ENCODE peak calls at places on chromosomes 12 and 14, in ten cellular contexts. A, L, G, J, V, H, Z, X, B and S are unnamed samples.

GRCh38 chr12:63945777-63946176 is 101.3 kb downstream of the SRGAP1 start:
- DNase-seq in A (no peak), L (no peak), G (no peak), J (no peak), V (no peak), H (no peak), Z (no peak), X (no peak), B (no peak), S (no peak)

GRCh38 chr14:100438678-100439592 is 115.8 kb downstream of the SLC25A47 start:
- DNase-seq in A (no peak), L (peak), G (peak), J (no peak), V (no peak), H (no peak), Z (no peak), X (no peak), B (no peak), S (no peak)

GRCh38 chr12:30739020-30739419 is 15.7 kb downstream of the CAPRIN2 start:
- DNase-seq in A (no peak), L (no peak), G (no peak), J (no peak), V (no peak), H (no peak), Z (no peak), X (no peak), B (no peak), S (no peak)

GRCh38 chr12:45591635-45592034 is 137.9 kb upstream of the ARID2 start:
- DNase-seq in A (no peak), L (no peak), G (no peak), J (no peak), V (no peak), H (no peak), Z (no peak), X (no peak), B (no peak), S (no peak)

GRCh38 chr14:56855891-56856461 is 45.7 kb upstream of the OTX2 start:
- DNase-seq in A (no peak), L (no peak), G (no peak), J (no peak), V (no peak), H (peak), Z (no peak), X (no peak), B (no peak), S (no peak)

GRCh38 chr12:126663304-126664094 is 1598.3 kb downstream of the AACS start:
- DNase-seq in A (no peak), L (no peak), G (no peak), J (peak), V (no peak), H (peak), Z (no peak), X (no peak), B (no peak), S (no peak)

GRCh38 chr12:51127050-51127729 is 43.8 kb upstream of the CSRNP2 start:
- DNase-seq in A (no peak), L (peak), G (no peak), J (no peak), V (no peak), H (no peak), Z (no peak), X (no peak), B (no peak), S (no peak)

GRCh38 chr14:89378119-89378518 is 38.9 kb downstream of the FOXN3 start:
- DNase-seq in A (no peak), L (peak), G (no peak), J (peak), V (peak), H (no peak), Z (no peak), X (no peak), B (no peak), S (no peak)

GRCh38 chr12:12265571-12266388 is 1.1 kb downstream of the LRP6 start:
- DNase-seq in A (no peak), L (peak), G (no peak), J (peak), V (no peak), H (peak), Z (no peak), X (no peak), B (no peak), S (no peak)

DNA sequence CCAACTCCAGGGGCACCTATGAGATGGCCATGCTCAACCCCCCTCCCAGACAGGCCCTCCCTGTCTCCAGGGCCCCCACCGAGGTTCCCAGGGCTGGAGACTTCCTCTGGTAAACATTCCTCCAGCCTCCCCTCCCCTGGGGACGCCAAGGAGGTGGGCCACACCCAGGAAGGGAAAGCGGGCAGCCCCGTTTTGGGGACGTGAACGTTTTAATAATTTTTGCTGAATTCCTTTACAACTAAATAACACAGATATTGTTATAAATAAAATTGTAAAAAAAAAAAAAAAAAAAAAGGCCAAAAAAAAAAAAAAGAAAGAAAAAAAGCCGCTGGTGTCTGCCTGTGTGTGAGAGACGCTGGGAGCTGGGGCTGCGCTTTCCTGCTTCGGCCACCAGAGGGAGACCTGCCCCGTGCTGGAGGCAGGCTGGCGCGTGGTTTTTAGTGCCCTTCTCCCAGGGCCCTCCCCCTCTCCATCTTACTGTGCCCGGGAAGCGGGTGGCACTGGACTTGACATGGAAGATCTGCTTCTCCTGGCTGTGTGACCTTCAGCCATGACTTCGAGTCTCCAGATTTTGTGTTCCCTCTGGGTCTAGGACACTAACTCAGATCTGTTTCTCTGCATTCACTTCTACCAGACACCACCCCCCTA is 3.4 kb upstream of the NXPH4 start:
- DNase-seq in A (peak), L (peak), G (peak), J (peak), V (peak), H (peak), Z (peak), X (peak), B (peak), S (no peak)
- TF ChIP-seq CTCF in A (peak), L (peak), G (peak), J (peak), V (peak), H (peak), Z (peak), X (peak), B (peak), S (peak)

GRCh38 chr14:57962293-57962996 is 96.6 kb upstream of the SLC35F4 start:
- DNase-seq in A (no peak), L (no peak), G (no peak), J (peak), V (no peak), H (peak), Z (no peak), X (no peak), B (no peak), S (no peak)
- TF ChIP-seq CTCF in A (no peak), L (no peak), G (no peak), J (no peak), V (no peak), H (no peak), Z (no peak), X (no peak), B (no peak), S (peak)

GRCh38 chr14:61148742-61149350 is 132.3 kb downstream of the TMEM30B start:
- DNase-seq in A (no peak), L (no peak), G (no peak), J (no peak), V (no peak), H (no peak), Z (no peak), X (no peak), B (no peak), S (no peak)

GRCh38 chr14:61145903-61146411 is 135.2 kb downstream of the TMEM30B start:
- DNase-seq in A (no peak), L (peak), G (no peak), J (no peak), V (no peak), H (no peak), Z (no peak), X (peak), B (no peak), S (no peak)

GRCh38 chr14:61146896-61147295 is 134.2 kb downstream of the TMEM30B start:
- DNase-seq in A (no peak), L (no peak), G (no peak), J (no peak), V (no peak), H (no peak), Z (no peak), X (no peak), B (no peak), S (no peak)

GRCh38 chr14:61147898-61148549 is 133.1 kb downstream of the TMEM30B start:
- DNase-seq in A (peak), L (peak), G (peak), J (no peak), V (no peak), H (no peak), Z (no peak), X (peak), B (no peak), S (no peak)

GRCh38 chr14:61147369-61147897 is 133.7 kb downstream of the TMEM30B start:
- DNase-seq in A (no peak), L (peak), G (no peak), J (no peak), V (no peak), H (no peak), Z (no peak), X (no peak), B (no peak), S (no peak)
- TF ChIP-seq CTCF in A (no peak), L (no peak), G (no peak), J (no peak), V (no peak), H (no peak), Z (no peak), X (no peak), B (no peak), S (no peak)

GRCh38 chr12:57564178-57564740 is 14.4 kb downstream of the KIF5A start:
- DNase-seq in A (no peak), L (no peak), G (no peak), J (no peak), V (no peak), H (no peak), Z (no peak), X (no peak), B (no peak), S (no peak)
- TF ChIP-seq CTCF in A (no peak), L (no peak), G (no peak), J (no peak), V (no peak), H (no peak), Z (no peak), X (no peak), B (no peak), S (no peak)

GRCh38 chr14:51993274-51993673 is 3.9 kb downstream of the RTRAF start:
- DNase-seq in A (no peak), L (no peak), G (no peak), J (no peak), V (no peak), H (no peak), Z (no peak), X (no peak), B (no peak), S (no peak)

GRCh38 chr14:51998348-51998747 is 9.0 kb downstream of the RTRAF start:
- DNase-seq in A (no peak), L (no peak), G (no peak), J (no peak), V (no peak), H (no peak), Z (no peak), X (no peak), B (no peak), S (no peak)

GRCh38 chr14:52000019-52000582 is 10.8 kb downstream of the RTRAF start:
- DNase-seq in A (no peak), L (no peak), G (no peak), J (no peak), V (no peak), H (no peak), Z (no peak), X (no peak), B (no peak), S (no peak)

GRCh38 chr14:51999084-51999483 is 9.7 kb downstream of the RTRAF start:
- DNase-seq in A (no peak), L (no peak), G (no peak), J (no peak), V (no peak), H (no peak), Z (no peak), X (no peak), B (no peak), S (no peak)

GRCh38 chr14:51996148-51996746 is 6.9 kb downstream of the RTRAF start:
- DNase-seq in A (peak), L (peak), G (no peak), J (no peak), V (no peak), H (peak), Z (no peak), X (no peak), B (no peak), S (no peak)
- TF ChIP-seq CTCF in A (peak), L (peak), G (peak), J (peak), V (peak), H (peak), Z (peak), X (peak), B (peak), S (peak)

DNA sequence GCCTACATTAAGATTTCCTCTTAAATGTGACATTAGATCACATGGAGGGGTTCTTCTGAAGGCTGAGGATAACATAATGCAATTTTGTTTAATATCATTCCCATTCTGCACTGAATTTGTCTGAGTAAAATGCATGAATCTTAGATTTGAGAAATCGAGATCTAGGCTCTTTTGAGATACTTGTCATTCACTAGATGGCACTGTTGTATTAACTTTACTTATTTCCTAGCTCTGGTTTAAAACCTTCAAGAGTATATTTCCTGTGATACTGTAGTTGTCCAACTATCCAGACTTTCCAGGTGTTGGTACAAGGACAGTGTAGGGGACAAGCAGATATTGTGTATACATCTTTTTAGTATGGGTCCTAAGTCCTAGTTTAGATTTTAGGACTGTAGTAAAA is 91.7 kb upstream of the SEL1L start:
- DNase-seq in A (no peak), L (no peak), G (no peak), J (no peak), V (no peak), H (peak), Z (no peak), X (no peak), B (no peak), S (no peak)
- TF ChIP-seq CTCF in A (peak), L (peak), G (no peak), J (peak), V (peak), H (no peak), Z (no peak), X (peak), B (no peak), S (peak)

GRCh38 chr14:106518054-106518943 is 991.9 kb downstream of the TMEM121 start:
- DNase-seq in A (no peak), L (no peak), G (no peak), J (no peak), V (no peak), H (no peak), Z (peak), X (no peak), B (peak), S (no peak)
- TF ChIP-seq CTCF in A (no peak), L (no peak), G (no peak), J (no peak), V (no peak), H (no peak), Z (peak), X (no peak), B (peak), S (no peak)